ENCODE peak calls at places on chromosome X, in six cellular contexts. G is lung, F is hepatocyte, Z is PC-3, L is cardiac muscle cell, H is psoas muscle. M is an unnamed sample.

GRCh38 chrX:78886550-78886949 is 58.6 kb upstream of the P2RY10 start:
- DNase-seq in G (no peak), F (peak), Z (peak), L (peak), H (no peak), M (no peak)

GRCh38 chrX:18210470-18210869 is 10.2 kb downstream of the BEND2 start:
- DNase-seq in G (no peak), F (no peak), Z (peak), L (peak), H (no peak), M (no peak)

GRCh38 chrX:71098302-71098701 is 2.7 kb downstream of the FOXO4 start:
- DNase-seq in G (peak), F (peak), Z (peak), L (peak), H (peak), M (no peak)

GRCh38 chrX:38803609-38804480 is 2.6 kb downstream of the MID1IP1 start:
- DNase-seq in G (peak), F (peak), Z (peak), L (peak), H (peak), M (peak)

GRCh38 chrX:113741744-113742143 is 842.1 kb upstream of the HTR2C start:
- DNase-seq in G (no peak), F (peak), Z (peak), L (peak), H (no peak), M (no peak)

GRCh38 chrX:130330146-130330545 is 9.6 kb upstream of the SLC25A14 start:
- DNase-seq in G (no peak), F (no peak), Z (peak), L (no peak), H (no peak), M (no peak)

GRCh38 chrX:57528670-57529255 is 63.0 kb upstream of the ZXDB start:
- DNase-seq in G (no peak), F (peak), Z (peak), L (no peak), H (no peak), M (no peak)

GRCh38 chrX:20218809-20219505 is 47.8 kb downstream of the RPS6KA3 start:
- DNase-seq in G (no peak), F (peak), Z (no peak), L (peak), H (no peak), M (no peak)

GRCh38 chrX:107599371-107599970 is 28.8 kb upstream of the PRPS1 start:
- DNase-seq in G (no peak), F (no peak), Z (no peak), L (no peak), H (no peak), M (no peak)

GRCh38 chrX:96540111-96540631 is 144.5 kb upstream of the DIAPH2 start:
- DNase-seq in G (no peak), F (no peak), Z (no peak), L (no peak), H (no peak), M (no peak)

GRCh38 chrX:65522739-65523372 is 11.7 kb downstream of the LAS1L start:
- DNase-seq in G (no peak), F (no peak), Z (peak), L (peak), H (no peak), M (no peak)

GRCh38 chrX:16559206-16559619 is 90.7 kb upstream of the S100G start:
- DNase-seq in G (no peak), F (no peak), Z (no peak), L (no peak), H (no peak), M (no peak)

GRCh38 chrX:18769812-18770573 is 62.5 kb downstream of the PPEF1 start:
- DNase-seq in G (no peak), F (peak), Z (no peak), L (peak), H (no peak), M (no peak)

GRCh38 chrX:22760513-22761057 is 239.2 kb upstream of the DDX53 start:
- DNase-seq in G (no peak), F (no peak), Z (no peak), L (no peak), H (no peak), M (no peak)

GRCh38 chrX:38634665-38635064 is 73.3 kb downstream of the TSPAN7 start:
- DNase-seq in G (no peak), F (no peak), Z (no peak), L (no peak), H (no peak), M (no peak)

GRCh38 chrX:58025979-58026378 is 115.7 kb upstream of the ZXDA start:
- DNase-seq in G (no peak), F (no peak), Z (peak), L (peak), H (no peak), M (no peak)

GRCh38 chrX:134542485-134542884 is 82.5 kb downstream of the HPRT1 start:
- DNase-seq in G (no peak), F (peak), Z (peak), L (peak), H (no peak), M (no peak)

GRCh38 chrX:4091046-4091760 is 377.8 kb upstream of the PRKX start:
- DNase-seq in G (no peak), F (no peak), Z (peak), L (no peak), H (no peak), M (no peak)

GRCh38 chrX:40996886-40997530 is 88.2 kb upstream of the USP9X start:
- DNase-seq in G (no peak), F (peak), Z (peak), L (peak), H (no peak), M (no peak)
- H3K4me3 ChIP-seq in G (no peak), F (peak), Z (peak), L (no peak), H (no peak), M (peak)

GRCh38 chrX:8083276-8083675 is 87.8 kb downstream of the VCX2 start:
- DNase-seq in G (no peak), F (no peak), Z (no peak), L (peak), H (no peak), M (no peak)

GRCh38 chrX:8084023-8084422 is 87.0 kb downstream of the VCX2 start:
- DNase-seq in G (no peak), F (peak), Z (peak), L (peak), H (no peak), M (no peak)
- TF ChIP-seq CTCF in G (no peak), F (no peak), Z (no peak), L (no peak), H (no peak), M (no peak)

DNA sequence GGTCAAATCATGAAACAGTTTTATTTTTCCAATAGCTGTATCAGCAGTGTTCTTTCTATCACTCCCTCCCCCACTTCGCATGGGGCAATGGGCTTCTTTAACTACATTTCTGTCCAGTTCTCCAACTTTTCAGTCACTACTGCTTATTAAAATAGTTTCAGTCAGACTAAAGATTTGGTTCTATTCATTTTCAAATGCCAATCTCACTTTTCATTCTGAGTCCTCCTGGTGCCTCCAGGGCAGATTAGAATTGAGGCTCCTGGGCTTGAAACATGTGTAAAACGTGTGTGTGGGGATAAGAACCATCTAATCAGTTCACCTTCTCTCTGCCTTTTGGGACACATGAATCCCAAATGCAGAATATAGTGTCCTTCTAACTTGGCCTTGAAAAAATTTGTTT is 3.5 kb upstream of the BEX3 start:
- DNase-seq in G (no peak), F (no peak), Z (no peak), L (no peak), H (no peak), M (no peak)
- H3K27ac ChIP-seq in G (no peak), F (no peak), Z (no peak), L (no peak), H (no peak), M (no peak)

GRCh38 chrX:2548731-2549423 is 48.1 kb upstream of the DHRSX start:
- DNase-seq in G (no peak), F (peak), Z (no peak), L (no peak), H (no peak), M (no peak)
- H3K4me3 ChIP-seq in G (no peak), F (no peak), Z (no peak), L (no peak), H (no peak), M (no peak)

DNA sequence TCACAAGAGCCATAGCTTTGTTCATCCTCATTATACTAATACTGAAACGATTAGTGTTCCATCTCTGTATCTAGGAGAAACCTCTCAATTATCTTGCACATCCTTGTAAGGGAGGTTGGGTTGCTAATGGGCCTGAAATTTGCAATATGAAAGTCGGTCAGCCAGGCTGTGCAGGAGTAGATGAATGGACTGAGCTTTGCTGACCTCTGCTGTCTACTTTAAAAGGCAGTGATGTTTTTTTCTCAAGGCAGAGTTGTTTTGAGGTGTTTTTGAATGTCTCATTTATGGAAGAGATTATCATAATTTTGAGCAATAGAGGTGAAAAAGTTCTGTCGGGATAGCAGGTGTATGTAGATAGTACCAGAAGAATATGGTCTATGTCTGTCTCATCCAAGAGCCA is 47.9 kb upstream of the LINC00632 start:
- DNase-seq in G (no peak), F (no peak), Z (peak), L (peak), H (no peak), M (no peak)
- TF ChIP-seq CTCF in G (no peak), F (peak), Z (peak), L (no peak), H (no peak), M (no peak)

GRCh38 chrX:12986886-12987285 is 12.0 kb downstream of the TMSB4X start:
- DNase-seq in G (no peak), F (no peak), Z (peak), L (peak), H (no peak), M (no peak)
- H3K27ac ChIP-seq in G (no peak), F (peak), Z (peak), L (no peak), H (no peak), M (no peak)

GRCh38 chrX:41543668-41544067 is 96.5 kb downstream of the NYX start:
- DNase-seq in G (no peak), F (no peak), Z (no peak), L (no peak), H (no peak), M (no peak)
- H3K4me3 ChIP-seq in G (no peak), F (no peak), Z (no peak), L (no peak), H (no peak), M (no peak)

DNA sequence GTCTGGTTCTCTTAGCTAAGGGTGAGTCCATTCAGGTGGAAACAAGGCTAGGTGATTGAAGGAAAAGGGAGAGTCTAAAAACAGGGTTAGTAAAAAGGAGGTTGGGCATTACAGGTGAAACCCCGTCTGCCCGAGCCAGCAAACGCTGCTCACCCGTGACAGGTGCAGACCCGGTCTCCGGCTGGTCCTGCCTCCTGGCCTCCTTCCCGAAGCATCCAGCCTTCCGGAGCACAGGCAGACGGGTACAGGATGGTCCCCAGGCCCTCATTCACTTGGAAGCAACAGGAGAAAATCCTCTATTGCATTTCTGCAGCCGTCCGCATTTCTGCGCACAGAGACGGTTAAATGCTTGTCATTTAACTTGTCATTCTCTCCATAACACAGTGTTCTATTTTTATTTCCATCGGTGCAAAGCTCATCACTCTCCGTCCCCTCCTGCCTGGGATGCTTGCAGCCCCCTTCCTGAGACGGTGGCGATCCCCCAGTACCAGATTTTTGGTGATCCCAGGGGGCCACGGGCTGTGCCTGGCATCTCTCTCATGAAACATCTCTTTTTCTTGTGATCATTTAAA is 90.8 kb upstream of the PPP2R3B start:
- DNase-seq in G (no peak), F (no peak), Z (no peak), L (no peak), H (no peak), M (no peak)
- TF ChIP-seq CTCF in G (no peak), F (no peak), Z (no peak), L (no peak), H (no peak), M (no peak)

GRCh38 chrX:2486476-2487133 is 14.2 kb downstream of the DHRSX start:
- DNase-seq in G (no peak), F (no peak), Z (no peak), L (no peak), H (no peak), M (no peak)
- H3K27ac ChIP-seq in G (no peak), F (no peak), Z (no peak), L (no peak), H (no peak), M (no peak)

DNA sequence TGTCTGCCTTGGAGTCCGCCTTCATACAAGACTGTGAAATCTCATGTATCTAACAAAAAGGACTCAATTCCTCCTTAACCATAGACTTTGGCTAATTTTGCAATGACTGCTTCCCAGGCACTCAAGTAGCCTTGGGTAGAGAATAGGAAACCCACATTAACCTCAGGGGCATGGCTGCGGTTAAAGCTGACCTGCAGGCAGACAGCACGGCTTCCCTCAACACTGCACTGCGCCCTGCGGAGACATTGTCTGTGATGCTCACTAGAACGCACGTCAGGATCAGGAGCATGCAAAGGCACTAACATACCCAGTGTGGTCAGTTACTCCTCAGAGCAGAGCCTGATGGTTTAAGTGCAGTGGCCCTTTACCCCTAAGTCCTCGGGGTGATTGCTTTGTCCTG is 10.3 kb upstream of the GPR143 start:
- DNase-seq in G (no peak), F (no peak), Z (no peak), L (no peak), H (no peak), M (no peak)
- H3K4me3 ChIP-seq in G (no peak), F (no peak), Z (no peak), L (no peak), H (no peak), M (no peak)